ENCODE peak calls at places on chromosomes 12 and 14, in six cellular contexts. V is EL; A is neural progenitor cell; B is activated CD4-positive, alpha-beta T cell treated with anti-CD3 and anti-CD28 coated beads, Interleukin-2, amount 50 U/mL, for 48 hours; C is epithelial cell of proximal tubule; Y is AG08396. S is an unnamed sample.

GRCh38 chr12:170361-171225 is 43.4 kb downstream of the SLC6A12 start:
- DNase-seq in V (no peak), A (peak; percentile 36), B (no peak), C (no peak), Y (no peak), S (no peak)

GRCh38 chr14:35333797-35334743 is 41.9 kb downstream of the PSMA6 start:
- DNase-seq in V (no peak), A (no peak), B (peak; percentile 46), C (no peak), Y (no peak), S (no peak)

GRCh38 chr12:121748571-121749265 is 36.2 kb downstream of the TMEM120B start:
- DNase-seq in V (peak; percentile 88), A (peak; percentile 23), B (peak; percentile 19), C (peak; percentile 82), Y (peak; percentile 68), S (peak; percentile 85)

GRCh38 chr14:68940614-68941185 is 38.4 kb downstream of the ACTN1 start:
- DNase-seq in V (peak; percentile 54), A (no peak), B (no peak), C (no peak), Y (no peak), S (no peak)

GRCh38 chr14:103382375-103382774 is 2.8 kb upstream of the MARK3 start:
- DNase-seq in V (peak; percentile 82), A (no peak), B (no peak), C (no peak), Y (peak; percentile 59), S (peak; percentile 55)

GRCh38 chr12:105053116-105053572 is 31.1 kb downstream of the ALDH1L2 start:
- DNase-seq in V (peak; percentile 72), A (peak; percentile 85), B (peak; percentile 78), C (peak; percentile 19), Y (peak; percentile 43), S (peak; percentile 47)

GRCh38 chr12:64825143-64826011 is 930 bp downstream of the TBC1D30 start:
- DNase-seq in V (no peak), A (peak; percentile 31), B (no peak), C (no peak), Y (no peak), S (no peak)

GRCh38 chr12:52879394-52880351 is 25.2 kb downstream of the KRT8 start:
- DNase-seq in V (peak; percentile 88), A (peak; percentile 96), B (peak; percentile 73), C (no peak), Y (peak; percentile 88), S (peak; percentile 79)